ENCODE peak calls at places on chromosomes 2 and 18, in six cellular contexts. S is stimulated activated CD4-positive, alpha-beta T cell treated with anti-CD3 and anti-CD28 coated beads, Interleukin-15, amount 100 ng/mL, for 1 hour; A is GM20000; O is naive thymus-derived CD8-positive, alpha-beta T cell; Q is DND-41; H is MV-4-11. E is an unnamed sample.

GRCh38 chr2:20428717-20429490 is 18.0 kb upstream of the RHOB start:
- DNase-seq in H (no peak), Q (no peak), S (no peak), O (no peak), A (no peak), E (no peak)

GRCh38 chr2:44112096-44112495 is 56.6 kb upstream of the PPM1B start:
- DNase-seq in Q (no peak), O (no peak), H (no peak), S (no peak), A (no peak), E (no peak)

GRCh38 chr2:215613265-215613664 is 177.4 kb upstream of the FN1 start:
- DNase-seq in H (no peak), S (no peak), O (no peak), Q (no peak), A (no peak), E (no peak)

GRCh38 chr18:69330345-69330744 is 70.3 kb upstream of the DOK6 start:
- DNase-seq in S (no peak), A (no peak), H (no peak), O (no peak), Q (no peak), E (no peak)

GRCh38 chr2:230012242-230012884 is 56.4 kb downstream of the SLC16A14 start:
- DNase-seq in Q (no peak), S (no peak), A (no peak), H (no peak), O (no peak), E (no peak)

GRCh38 chr2:96485751-96486643 is 19.2 kb downstream of the NEURL3 start:
- DNase-seq in H (peak; percentile 86), A (peak; percentile 88), Q (peak; percentile 51), S (peak; percentile 61), O (peak; percentile 59), E (peak; percentile 28)

GRCh38 chr18:37299471-37300304 is 265.9 kb downstream of the CELF4 start:
- DNase-seq in S (no peak), A (no peak), Q (no peak), O (no peak), H (peak; percentile 92), E (no peak)

GRCh38 chr18:3062798-3063563 is 50.0 kb upstream of the LPIN2 start:
- DNase-seq in A (peak; percentile 49), Q (peak; percentile 78), S (peak; percentile 57), H (peak; percentile 37), O (peak; percentile 47), E (peak; percentile 32)

GRCh38 chr2:224999784-225000183 is 42.5 kb downstream of the DOCK10 start:
- DNase-seq in H (peak; percentile 30), O (no peak), A (no peak), S (no peak), Q (no peak), E (no peak)

GRCh38 chr2:169490834-169491233 is 11.5 kb downstream of the BBS5 start:
- DNase-seq in A (no peak), S (no peak), O (no peak), Q (no peak), H (no peak), E (no peak)

GRCh38 chr2:28521663-28522062 is 25.8 kb downstream of the PLB1 start:
- DNase-seq in O (no peak), A (no peak), Q (no peak), H (no peak), S (no peak), E (no peak)

GRCh38 chr2:208306291-208306690 is 40.2 kb downstream of the PIKFYVE start:
- DNase-seq in Q (no peak), S (no peak), A (no peak), H (no peak), O (no peak), E (no peak)

GRCh38 chr2:65660340-65660739 is 227.9 kb upstream of the SPRED2 start:
- DNase-seq in S (no peak), O (no peak), H (no peak), A (no peak), Q (no peak), E (no peak)

GRCh38 chr2:37635359-37636208 is 35.9 kb downstream of the CDC42EP3 start:
- DNase-seq in H (peak; percentile 99), O (peak; percentile 46), S (peak; percentile 35), Q (no peak), A (no peak), E (peak; percentile 11)

GRCh38 chr2:12982149-12982584 is 265.4 kb downstream of the TRIB2 start:
- DNase-seq in H (no peak), S (no peak), A (no peak), O (no peak), Q (no peak), E (no peak)

GRCh38 chr2:21740529-21740928 is 616.8 kb downstream of the TDRD15 start:
- DNase-seq in O (no peak), Q (no peak), H (no peak), S (no peak), A (no peak), E (no peak)

GRCh38 chr2:45001629-45002385 is 7.4 kb downstream of the SIX2 start:
- DNase-seq in A (no peak), O (no peak), H (no peak), S (no peak), Q (no peak), E (no peak)

GRCh38 chr2:139225961-139226360 is 445.8 kb upstream of the NXPH2 start:
- DNase-seq in O (no peak), S (no peak), A (no peak), H (no peak), Q (no peak), E (no peak)

GRCh38 chr2:40038646-40039045 is 259.6 kb upstream of the THUMPD2 start:
- DNase-seq in S (no peak), A (no peak), O (no peak), H (peak; percentile 32), Q (no peak), E (no peak)

GRCh38 chr2:215505044-215505786 is 69.3 kb upstream of the FN1 start:
- DNase-seq in H (peak; percentile 71), A (no peak), Q (no peak), S (no peak), O (no peak), E (no peak)

GRCh38 chr2:230266654-230267053 is 41.1 kb downstream of the SP140 start:
- DNase-seq in H (no peak), A (no peak), S (no peak), O (no peak), Q (no peak), E (no peak)

GRCh38 chr2:241901500-241902351 is 32.2 kb downstream of the RTP5 start:
- DNase-seq in A (no peak), O (no peak), Q (no peak), H (no peak), S (no peak), E (no peak)

GRCh38 chr2:114642371-114642770 is 199.9 kb downstream of the DPP10 start:
- DNase-seq in S (no peak), Q (no peak), H (no peak), A (no peak), O (no peak), E (no peak)

GRCh38 chr18:8615397-8616025 is 6.3 kb downstream of the RAB12 start:
- DNase-seq in H (peak; percentile 74), S (no peak), A (no peak), O (no peak), Q (no peak), E (no peak)

GRCh38 chr2:197360744-197361156 is 50.2 kb upstream of the ANKRD44 start:
- DNase-seq in Q (no peak), S (no peak), A (no peak), H (no peak), O (no peak), E (no peak)

GRCh38 chr18:35516789-35517188 is 19.0 kb upstream of the INO80C start:
- DNase-seq in A (no peak), Q (no peak), O (no peak), H (no peak), S (no peak), E (no peak)